ENCODE peak calls at places on chromosomes 13 and 19, in eight cellular contexts. One of them, this sample, is unnamed.

GRCh38 chr19:49017666-49018351 is 918 bp upstream of the LHB start:
- DNase-seq in heart right ventricle: peak; percentile 55
- DNase-seq in psoas muscle: peak; percentile 80
- DNase-seq in transverse colon: peak; percentile 49
- DNase-seq in IMR-90: peak; percentile 45
- DNase-seq in small intestine: peak; percentile 80
- DNase-seq in heart left ventricle: peak; percentile 39
- DNase-seq in mammary epithelial cell: no peak
- DNase-seq in this sample: no peak

GRCh38 chr13:77980592-77980991 is 62.0 kb upstream of the EDNRB start:
- DNase-seq in heart right ventricle: no peak
- DNase-seq in psoas muscle: no peak
- DNase-seq in transverse colon: no peak
- DNase-seq in IMR-90: peak; percentile 81
- DNase-seq in small intestine: no peak
- DNase-seq in heart left ventricle: no peak
- DNase-seq in mammary epithelial cell: peak; percentile 72
- DNase-seq in this sample: no peak

GRCh38 chr19:18452386-18452785 is 14.5 kb upstream of the ISYNA1 start:
- DNase-seq in heart right ventricle: no peak
- DNase-seq in psoas muscle: no peak
- DNase-seq in transverse colon: no peak
- DNase-seq in IMR-90: no peak
- DNase-seq in small intestine: no peak
- DNase-seq in heart left ventricle: no peak
- DNase-seq in mammary epithelial cell: no peak
- DNase-seq in this sample: no peak

GRCh38 chr19:48135411-48135810 is 24.8 kb upstream of the PLA2G4C start:
- DNase-seq in heart right ventricle: no peak
- DNase-seq in psoas muscle: no peak
- DNase-seq in transverse colon: no peak
- DNase-seq in IMR-90: no peak
- DNase-seq in small intestine: no peak
- DNase-seq in heart left ventricle: no peak
- DNase-seq in mammary epithelial cell: no peak
- DNase-seq in this sample: no peak

GRCh38 chr13:105878119-105878518 is 657.3 kb downstream of the EFNB2 start:
- DNase-seq in heart right ventricle: no peak
- DNase-seq in psoas muscle: no peak
- DNase-seq in transverse colon: no peak
- DNase-seq in IMR-90: no peak
- DNase-seq in small intestine: no peak
- DNase-seq in heart left ventricle: no peak
- DNase-seq in mammary epithelial cell: no peak
- DNase-seq in this sample: no peak

GRCh38 chr13:45833663-45834062 is 17.9 kb downstream of the SIAH3 start:
- DNase-seq in heart right ventricle: peak; percentile 43
- DNase-seq in psoas muscle: peak; percentile 85
- DNase-seq in transverse colon: no peak
- DNase-seq in IMR-90: peak; percentile 7
- DNase-seq in small intestine: no peak
- DNase-seq in heart left ventricle: peak; percentile 53
- DNase-seq in mammary epithelial cell: peak; percentile 65
- DNase-seq in this sample: no peak

GRCh38 chr19:31616031-31616430 is 266.8 kb upstream of the TSHZ3 start:
- DNase-seq in heart right ventricle: no peak
- DNase-seq in psoas muscle: no peak
- DNase-seq in transverse colon: no peak
- DNase-seq in IMR-90: no peak
- DNase-seq in small intestine: no peak
- DNase-seq in heart left ventricle: no peak
- DNase-seq in mammary epithelial cell: peak; percentile 70
- DNase-seq in this sample: peak; percentile 5

GRCh38 chr19:15373644-15374043 is 5.9 kb downstream of the AKAP8 start:
- DNase-seq in heart right ventricle: no peak
- DNase-seq in psoas muscle: peak; percentile 57
- DNase-seq in transverse colon: no peak
- DNase-seq in IMR-90: no peak
- DNase-seq in small intestine: no peak
- DNase-seq in heart left ventricle: no peak
- DNase-seq in mammary epithelial cell: no peak
- DNase-seq in this sample: no peak

GRCh38 chr13:50527612-50528509 is 315.6 kb downstream of the DLEU7 start:
- DNase-seq in heart right ventricle: no peak
- DNase-seq in psoas muscle: no peak
- DNase-seq in transverse colon: no peak
- DNase-seq in IMR-90: no peak
- DNase-seq in small intestine: no peak
- DNase-seq in heart left ventricle: no peak
- DNase-seq in mammary epithelial cell: peak; percentile 45
- DNase-seq in this sample: no peak

GRCh38 chr19:45638930-45639729 is at the start of gene EML2:
- DNase-seq in heart right ventricle: peak; percentile 55
- DNase-seq in psoas muscle: peak; percentile 60
- DNase-seq in transverse colon: peak; percentile 80
- DNase-seq in IMR-90: no peak
- DNase-seq in small intestine: peak; percentile 66
- DNase-seq in heart left ventricle: peak; percentile 47
- DNase-seq in mammary epithelial cell: peak; percentile 45
- DNase-seq in this sample: no peak

GRCh38 chr13:26482451-26483197 is 74.9 kb upstream of the WASF3 start:
- DNase-seq in heart right ventricle: no peak
- DNase-seq in psoas muscle: no peak
- DNase-seq in transverse colon: peak; percentile 73
- DNase-seq in IMR-90: peak; percentile 74
- DNase-seq in small intestine: peak; percentile 78
- DNase-seq in heart left ventricle: peak; percentile 37
- DNase-seq in mammary epithelial cell: peak; percentile 57
- DNase-seq in this sample: no peak

GRCh38 chr13:73060251-73061160 is 1.7 kb downstream of the KLF5 start:
- DNase-seq in heart right ventricle: peak; percentile 14
- DNase-seq in psoas muscle: peak; percentile 61
- DNase-seq in transverse colon: no peak
- DNase-seq in IMR-90: peak; percentile 82
- DNase-seq in small intestine: peak; percentile 56
- DNase-seq in heart left ventricle: peak; percentile 27
- DNase-seq in mammary epithelial cell: peak; percentile 67
- DNase-seq in this sample: peak; percentile 30

GRCh38 chr13:31204592-31204991 is 4.8 kb downstream of the B3GLCT start:
- DNase-seq in heart right ventricle: no peak
- DNase-seq in psoas muscle: no peak
- DNase-seq in transverse colon: no peak
- DNase-seq in IMR-90: peak; percentile 60
- DNase-seq in small intestine: peak; percentile 17
- DNase-seq in heart left ventricle: no peak
- DNase-seq in mammary epithelial cell: peak; percentile 58
- DNase-seq in this sample: no peak

GRCh38 chr13:29654384-29654783 is 58.9 kb upstream of the SLC7A1 start:
- DNase-seq in heart right ventricle: no peak
- DNase-seq in psoas muscle: no peak
- DNase-seq in transverse colon: no peak
- DNase-seq in IMR-90: no peak
- DNase-seq in small intestine: no peak
- DNase-seq in heart left ventricle: no peak
- DNase-seq in mammary epithelial cell: no peak
- DNase-seq in this sample: no peak

GRCh38 chr19:13149628-13150186 is 468 bp downstream of the STX10 start:
- DNase-seq in heart right ventricle: peak; percentile 58
- DNase-seq in psoas muscle: peak; percentile 73
- DNase-seq in transverse colon: peak; percentile 68
- DNase-seq in IMR-90: no peak
- DNase-seq in small intestine: peak; percentile 54
- DNase-seq in heart left ventricle: peak; percentile 45
- DNase-seq in mammary epithelial cell: peak; percentile 37
- DNase-seq in this sample: peak; percentile 64

GRCh38 chr13:38951525-38952313 is 38.9 kb downstream of the STOML3 start:
- DNase-seq in heart right ventricle: no peak
- DNase-seq in psoas muscle: no peak
- DNase-seq in transverse colon: peak; percentile 85
- DNase-seq in IMR-90: no peak
- DNase-seq in small intestine: peak; percentile 92
- DNase-seq in heart left ventricle: no peak
- DNase-seq in mammary epithelial cell: no peak
- DNase-seq in this sample: no peak

GRCh38 chr13:46134494-46134893 is 29.7 kb upstream of the CPB2 start:
- DNase-seq in heart right ventricle: no peak
- DNase-seq in psoas muscle: no peak
- DNase-seq in transverse colon: no peak
- DNase-seq in IMR-90: no peak
- DNase-seq in small intestine: no peak
- DNase-seq in heart left ventricle: no peak
- DNase-seq in mammary epithelial cell: no peak
- DNase-seq in this sample: no peak

GRCh38 chr19:9941646-9942045 is 5.3 kb upstream of the OLFM2 start:
- DNase-seq in heart right ventricle: no peak
- DNase-seq in psoas muscle: no peak
- DNase-seq in transverse colon: no peak
- DNase-seq in IMR-90: no peak
- DNase-seq in small intestine: no peak
- DNase-seq in heart left ventricle: no peak
- DNase-seq in mammary epithelial cell: no peak
- DNase-seq in this sample: no peak

GRCh38 chr19:9952276-9952675 is 16.0 kb upstream of the OLFM2 start:
- DNase-seq in heart right ventricle: no peak
- DNase-seq in psoas muscle: no peak
- DNase-seq in transverse colon: no peak
- DNase-seq in IMR-90: no peak
- DNase-seq in small intestine: no peak
- DNase-seq in heart left ventricle: no peak
- DNase-seq in mammary epithelial cell: no peak
- DNase-seq in this sample: peak; percentile 25

GRCh38 chr19:9945319-9945966 is 9.1 kb upstream of the OLFM2 start:
- DNase-seq in heart right ventricle: peak; percentile 86
- DNase-seq in psoas muscle: peak; percentile 93
- DNase-seq in transverse colon: peak; percentile 73
- DNase-seq in IMR-90: peak; percentile 100
- DNase-seq in small intestine: no peak
- DNase-seq in heart left ventricle: peak; percentile 86
- DNase-seq in mammary epithelial cell: peak; percentile 72
- DNase-seq in this sample: peak; percentile 51

GRCh38 chr19:9943744-9944143 is 7.4 kb upstream of the OLFM2 start:
- DNase-seq in heart right ventricle: no peak
- DNase-seq in psoas muscle: no peak
- DNase-seq in transverse colon: no peak
- DNase-seq in IMR-90: no peak
- DNase-seq in small intestine: no peak
- DNase-seq in heart left ventricle: no peak
- DNase-seq in mammary epithelial cell: no peak
- DNase-seq in this sample: no peak

DNA sequence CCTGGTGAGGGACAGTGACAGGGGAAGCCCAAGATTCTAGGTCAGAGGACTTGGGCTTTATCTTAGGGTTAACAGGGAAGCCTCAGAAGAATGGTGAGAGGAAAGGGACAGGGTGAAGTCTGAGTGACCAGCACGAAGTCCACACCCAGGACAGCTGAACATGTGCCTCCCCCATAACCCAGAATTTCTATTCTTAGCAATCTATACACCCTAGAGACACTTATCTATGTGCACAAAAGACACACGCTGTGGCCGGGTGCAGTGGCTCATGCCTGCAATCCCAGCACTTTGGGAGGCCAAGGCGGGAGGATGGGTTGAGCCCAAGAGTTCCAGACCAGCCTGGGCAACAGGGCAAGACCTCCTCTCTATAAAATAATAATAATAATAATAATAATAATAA is 11.1 kb upstream of the OLFM2 start:
- DNase-seq in heart right ventricle: no peak
- DNase-seq in psoas muscle: no peak
- DNase-seq in transverse colon: no peak
- DNase-seq in IMR-90: no peak
- DNase-seq in small intestine: no peak
- DNase-seq in heart left ventricle: no peak
- DNase-seq in mammary epithelial cell: no peak
- DNase-seq in this sample: no peak
- H3K27ac ChIP-seq in heart right ventricle: no peak overlapping the region
- H3K27ac ChIP-seq in psoas muscle: no peak overlapping the region
- H3K27ac ChIP-seq in transverse colon: no peak overlapping the region
- H3K27ac ChIP-seq in IMR-90: no peak overlapping the region
- H3K27ac ChIP-seq in small intestine: no peak overlapping the region
- H3K27ac ChIP-seq in heart left ventricle: no peak overlapping the region
- H3K27ac ChIP-seq in mammary epithelial cell: no peak overlapping the region
- H3K27ac ChIP-seq in this sample: no peak overlapping the region

GRCh38 chr13:43364210-43365041 is 341.0 kb downstream of the DNAJC15 start:
- DNase-seq in heart right ventricle: no peak
- DNase-seq in psoas muscle: peak; percentile 59
- DNase-seq in transverse colon: no peak
- DNase-seq in IMR-90: peak; percentile 70
- DNase-seq in small intestine: no peak
- DNase-seq in heart left ventricle: peak; percentile 34
- DNase-seq in mammary epithelial cell: no peak
- DNase-seq in this sample: no peak
- H3K27ac ChIP-seq in heart right ventricle: peak overlapping the region; percentile 32
- H3K27ac ChIP-seq in psoas muscle: peak overlapping the region; percentile 72
- H3K27ac ChIP-seq in transverse colon: peak overlapping the region; percentile 74
- H3K27ac ChIP-seq in IMR-90: peak overlapping the region; percentile 39
- H3K27ac ChIP-seq in small intestine: no peak overlapping the region
- H3K27ac ChIP-seq in heart left ventricle: peak overlapping the region; percentile 15
- H3K27ac ChIP-seq in mammary epithelial cell: no peak overlapping the region
- H3K27ac ChIP-seq in this sample: peak overlapping the region; percentile 3

GRCh38 chr13:114077121-114077937 is 55.1 kb downstream of the RASA3 start:
- DNase-seq in heart right ventricle: no peak
- DNase-seq in psoas muscle: peak; percentile 42
- DNase-seq in transverse colon: no peak
- DNase-seq in IMR-90: no peak
- DNase-seq in small intestine: no peak
- DNase-seq in heart left ventricle: no peak
- DNase-seq in mammary epithelial cell: no peak
- DNase-seq in this sample: no peak
- H3K27ac ChIP-seq in heart right ventricle: no peak overlapping the region
- H3K27ac ChIP-seq in psoas muscle: no peak overlapping the region
- H3K27ac ChIP-seq in transverse colon: no peak overlapping the region
- H3K27ac ChIP-seq in IMR-90: no peak overlapping the region
- H3K27ac ChIP-seq in small intestine: no peak overlapping the region
- H3K27ac ChIP-seq in heart left ventricle: no peak overlapping the region
- H3K27ac ChIP-seq in mammary epithelial cell: no peak overlapping the region
- H3K27ac ChIP-seq in this sample: no peak overlapping the region

DNA sequence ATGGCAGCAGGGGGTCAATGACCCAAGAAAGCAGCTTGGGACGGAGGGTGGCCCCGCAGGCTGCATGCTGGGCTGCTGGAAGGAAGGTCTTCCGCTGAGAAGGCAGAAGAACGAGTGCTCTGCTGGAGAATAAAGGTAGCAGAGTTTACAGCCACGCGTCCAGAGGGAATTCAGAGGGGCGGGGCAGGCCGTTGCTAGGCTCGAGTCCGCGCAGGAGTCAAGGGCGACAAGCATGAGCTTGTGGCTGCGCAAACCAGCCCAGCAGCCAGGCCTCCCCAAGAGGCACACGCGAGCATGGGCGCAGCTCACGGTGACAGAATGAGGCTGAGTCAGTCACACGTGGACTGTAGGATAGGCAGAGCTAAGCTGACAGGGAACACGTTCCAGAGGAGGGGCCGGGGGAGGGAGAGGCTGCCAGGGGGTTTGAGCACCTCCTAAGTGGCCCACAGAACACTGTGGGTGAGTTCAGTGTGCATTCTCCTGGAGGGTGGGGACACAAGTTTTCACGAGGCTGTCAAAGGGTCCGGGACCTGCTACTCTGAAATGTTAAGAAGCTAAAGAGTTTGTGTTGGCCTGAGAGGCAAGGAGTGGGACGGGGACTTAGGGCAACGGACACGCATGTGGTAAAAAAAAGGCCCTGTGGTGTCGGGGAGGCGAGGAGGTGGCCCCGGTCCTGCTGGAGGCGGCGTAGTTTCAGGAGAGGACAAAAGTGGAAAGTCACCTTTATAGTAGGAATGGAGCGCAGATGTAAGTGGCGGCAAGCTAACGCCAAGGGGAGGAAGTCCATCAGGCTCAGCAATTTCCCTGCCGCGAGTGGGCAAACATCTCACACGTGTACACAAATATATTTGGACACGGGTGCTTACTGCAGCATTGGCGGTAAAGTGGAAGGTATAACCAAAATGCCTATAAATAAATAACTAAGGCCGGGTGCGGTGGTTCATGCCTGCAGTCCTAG is 17.7 kb downstream of the RFX2 start:
- DNase-seq in heart right ventricle: peak; percentile 82
- DNase-seq in psoas muscle: peak; percentile 87
- DNase-seq in transverse colon: peak; percentile 91
- DNase-seq in IMR-90: peak; percentile 88
- DNase-seq in small intestine: peak; percentile 88
- DNase-seq in heart left ventricle: peak; percentile 75
- DNase-seq in mammary epithelial cell: peak; percentile 97
- DNase-seq in this sample: peak; percentile 52
- H3K27ac ChIP-seq in heart right ventricle: peak overlapping the region; percentile 75
- H3K27ac ChIP-seq in psoas muscle: peak overlapping the region; percentile 60
- H3K27ac ChIP-seq in transverse colon: peak overlapping the region; percentile 96
- H3K27ac ChIP-seq in IMR-90: peak overlapping the region; percentile 77
- H3K27ac ChIP-seq in small intestine: peak overlapping the region; percentile 14
- H3K27ac ChIP-seq in heart left ventricle: peak overlapping the region; percentile 74
- H3K27ac ChIP-seq in mammary epithelial cell: peak overlapping the region; percentile 99
- H3K27ac ChIP-seq in this sample: peak overlapping the region; percentile 89

This sample was measured in caudate nucleus.